ENCODE peak calls at places on chromosomes 11 and 22, in nine cellular contexts. One of them, this sample, is unnamed.

GRCh38 chr22:24059121-24059520 is 48.0 kb downstream of the CABIN1 start:
- DNase-seq in lung: no peak
- DNase-seq in progenitor cell of endocrine pancreas: no peak
- DNase-seq in stimulated activated CD4-positive, alpha-beta T cell treated with anti-CD3 and anti-CD28 coated beads, TNF-alpha, amount 100 ng/mL, for 24 hours: no peak
- DNase-seq in GM03348: peak; percentile 89
- DNase-seq in adrenal gland: no peak
- DNase-seq in AG08396: peak; percentile 81
- DNase-seq in CD4-positive, alpha-beta T cell: no peak
- DNase-seq in GM23248: peak; percentile 98
- DNase-seq in this sample: peak; percentile 84

GRCh38 chr11:85628771-85629341 is 463 bp downstream of the TMEM126B start:
- DNase-seq in lung: no peak
- DNase-seq in GM03348: peak; percentile 10
- DNase-seq in GM23248: peak; percentile 56
- DNase-seq in adrenal gland: peak; percentile 14
- DNase-seq in CD4-positive, alpha-beta T cell: no peak
- DNase-seq in stimulated activated CD4-positive, alpha-beta T cell treated with anti-CD3 and anti-CD28 coated beads, TNF-alpha, amount 100 ng/mL, for 24 hours: no peak
- DNase-seq in progenitor cell of endocrine pancreas: no peak
- DNase-seq in AG08396: no peak
- DNase-seq in this sample: no peak

GRCh38 chr11:65811764-65812475 is 21.8 kb upstream of the SNX32 start:
- DNase-seq in GM03348: no peak
- DNase-seq in GM23248: no peak
- DNase-seq in CD4-positive, alpha-beta T cell: no peak
- DNase-seq in adrenal gland: no peak
- DNase-seq in stimulated activated CD4-positive, alpha-beta T cell treated with anti-CD3 and anti-CD28 coated beads, TNF-alpha, amount 100 ng/mL, for 24 hours: no peak
- DNase-seq in lung: no peak
- DNase-seq in progenitor cell of endocrine pancreas: no peak
- DNase-seq in AG08396: no peak
- DNase-seq in this sample: no peak

GRCh38 chr11:5596611-5597201 is at the start of gene TRIM6:
- DNase-seq in stimulated activated CD4-positive, alpha-beta T cell treated with anti-CD3 and anti-CD28 coated beads, TNF-alpha, amount 100 ng/mL, for 24 hours: no peak
- DNase-seq in progenitor cell of endocrine pancreas: peak; percentile 33
- DNase-seq in GM23248: peak; percentile 66
- DNase-seq in AG08396: peak; percentile 53
- DNase-seq in adrenal gland: peak; percentile 53
- DNase-seq in GM03348: peak; percentile 78
- DNase-seq in lung: peak; percentile 54
- DNase-seq in CD4-positive, alpha-beta T cell: no peak
- DNase-seq in this sample: peak; percentile 71

GRCh38 chr11:61814242-61814957 is 2.4 kb downstream of the FADS1 start:
- DNase-seq in adrenal gland: no peak
- DNase-seq in GM23248: peak; percentile 37
- DNase-seq in GM03348: no peak
- DNase-seq in lung: peak; percentile 41
- DNase-seq in stimulated activated CD4-positive, alpha-beta T cell treated with anti-CD3 and anti-CD28 coated beads, TNF-alpha, amount 100 ng/mL, for 24 hours: no peak
- DNase-seq in CD4-positive, alpha-beta T cell: no peak
- DNase-seq in AG08396: no peak
- DNase-seq in progenitor cell of endocrine pancreas: no peak
- DNase-seq in this sample: peak; percentile 14

GRCh38 chr22:24417901-24418641 is 9.3 kb upstream of the ADORA2A start:
- DNase-seq in GM03348: no peak
- DNase-seq in progenitor cell of endocrine pancreas: no peak
- DNase-seq in AG08396: no peak
- DNase-seq in adrenal gland: no peak
- DNase-seq in stimulated activated CD4-positive, alpha-beta T cell treated with anti-CD3 and anti-CD28 coated beads, TNF-alpha, amount 100 ng/mL, for 24 hours: no peak
- DNase-seq in GM23248: peak; percentile 53
- DNase-seq in CD4-positive, alpha-beta T cell: no peak
- DNase-seq in lung: no peak
- DNase-seq in this sample: no peak

GRCh38 chr11:77278595-77279506 is 22.6 kb downstream of the GDPD4 start:
- DNase-seq in GM23248: peak; percentile 76
- DNase-seq in GM03348: peak; percentile 34
- DNase-seq in AG08396: no peak
- DNase-seq in progenitor cell of endocrine pancreas: no peak
- DNase-seq in adrenal gland: no peak
- DNase-seq in stimulated activated CD4-positive, alpha-beta T cell treated with anti-CD3 and anti-CD28 coated beads, TNF-alpha, amount 100 ng/mL, for 24 hours: no peak
- DNase-seq in lung: no peak
- DNase-seq in CD4-positive, alpha-beta T cell: no peak
- DNase-seq in this sample: no peak

GRCh38 chr22:20249797-20250354 is 18.2 kb downstream of the RTN4R start:
- DNase-seq in lung: no peak
- DNase-seq in adrenal gland: peak; percentile 54
- DNase-seq in stimulated activated CD4-positive, alpha-beta T cell treated with anti-CD3 and anti-CD28 coated beads, TNF-alpha, amount 100 ng/mL, for 24 hours: no peak
- DNase-seq in GM23248: peak; percentile 67
- DNase-seq in progenitor cell of endocrine pancreas: no peak
- DNase-seq in CD4-positive, alpha-beta T cell: no peak
- DNase-seq in GM03348: no peak
- DNase-seq in AG08396: no peak
- DNase-seq in this sample: peak; percentile 86

GRCh38 chr11:82790723-82791487 is 57.2 kb upstream of the FAM181B start:
- DNase-seq in CD4-positive, alpha-beta T cell: no peak
- DNase-seq in stimulated activated CD4-positive, alpha-beta T cell treated with anti-CD3 and anti-CD28 coated beads, TNF-alpha, amount 100 ng/mL, for 24 hours: no peak
- DNase-seq in adrenal gland: no peak
- DNase-seq in AG08396: no peak
- DNase-seq in GM03348: no peak
- DNase-seq in GM23248: no peak
- DNase-seq in progenitor cell of endocrine pancreas: no peak
- DNase-seq in lung: no peak
- DNase-seq in this sample: no peak

GRCh38 chr11:60859616-60860250 is 4.0 kb upstream of the PTGDR2 start:
- DNase-seq in CD4-positive, alpha-beta T cell: no peak
- DNase-seq in GM03348: no peak
- DNase-seq in stimulated activated CD4-positive, alpha-beta T cell treated with anti-CD3 and anti-CD28 coated beads, TNF-alpha, amount 100 ng/mL, for 24 hours: no peak
- DNase-seq in AG08396: no peak
- DNase-seq in GM23248: no peak
- DNase-seq in lung: no peak
- DNase-seq in progenitor cell of endocrine pancreas: no peak
- DNase-seq in adrenal gland: no peak
- DNase-seq in this sample: no peak

GRCh38 chr11:68998390-68998911 is 14.6 kb downstream of the MRGPRF start:
- DNase-seq in CD4-positive, alpha-beta T cell: no peak
- DNase-seq in adrenal gland: no peak
- DNase-seq in progenitor cell of endocrine pancreas: no peak
- DNase-seq in GM03348: no peak
- DNase-seq in GM23248: peak; percentile 15
- DNase-seq in AG08396: no peak
- DNase-seq in lung: no peak
- DNase-seq in stimulated activated CD4-positive, alpha-beta T cell treated with anti-CD3 and anti-CD28 coated beads, TNF-alpha, amount 100 ng/mL, for 24 hours: no peak
- DNase-seq in this sample: no peak

GRCh38 chr22:35400335-35400680 is 368 bp downstream of the MCM5 start:
- DNase-seq in adrenal gland: no peak
- DNase-seq in AG08396: no peak
- DNase-seq in lung: no peak
- DNase-seq in GM23248: peak; percentile 41
- DNase-seq in GM03348: peak; percentile 16
- DNase-seq in stimulated activated CD4-positive, alpha-beta T cell treated with anti-CD3 and anti-CD28 coated beads, TNF-alpha, amount 100 ng/mL, for 24 hours: no peak
- DNase-seq in progenitor cell of endocrine pancreas: peak; percentile 14
- DNase-seq in CD4-positive, alpha-beta T cell: no peak
- DNase-seq in this sample: peak; percentile 23

GRCh38 chr11:96200243-96200642 is 142.8 kb downstream of the MAML2 start:
- DNase-seq in stimulated activated CD4-positive, alpha-beta T cell treated with anti-CD3 and anti-CD28 coated beads, TNF-alpha, amount 100 ng/mL, for 24 hours: no peak
- DNase-seq in lung: no peak
- DNase-seq in progenitor cell of endocrine pancreas: no peak
- DNase-seq in adrenal gland: no peak
- DNase-seq in GM03348: peak; percentile 74
- DNase-seq in CD4-positive, alpha-beta T cell: no peak
- DNase-seq in AG08396: peak; percentile 30
- DNase-seq in GM23248: peak; percentile 79
- DNase-seq in this sample: no peak

GRCh38 chr22:31436132-31436531 is 36.7 kb downstream of the DRG1 start:
- DNase-seq in progenitor cell of endocrine pancreas: no peak
- DNase-seq in lung: no peak
- DNase-seq in GM03348: peak; percentile 13
- DNase-seq in GM23248: no peak
- DNase-seq in adrenal gland: no peak
- DNase-seq in stimulated activated CD4-positive, alpha-beta T cell treated with anti-CD3 and anti-CD28 coated beads, TNF-alpha, amount 100 ng/mL, for 24 hours: no peak
- DNase-seq in AG08396: no peak
- DNase-seq in CD4-positive, alpha-beta T cell: no peak
- DNase-seq in this sample: no peak

GRCh38 chr11:125295922-125296321 is 131.4 kb downstream of the PKNOX2 start:
- DNase-seq in progenitor cell of endocrine pancreas: no peak
- DNase-seq in GM03348: no peak
- DNase-seq in GM23248: peak; percentile 21
- DNase-seq in lung: no peak
- DNase-seq in stimulated activated CD4-positive, alpha-beta T cell treated with anti-CD3 and anti-CD28 coated beads, TNF-alpha, amount 100 ng/mL, for 24 hours: no peak
- DNase-seq in CD4-positive, alpha-beta T cell: no peak
- DNase-seq in adrenal gland: no peak
- DNase-seq in AG08396: no peak
- DNase-seq in this sample: no peak